ENCODE peak calls at places on chromosomes 1 and 21, in five cellular contexts. T is CD4-positive, CD25-positive, alpha-beta regulatory T cell; S is aorta; E is mucosa of descending colon; N is upper lobe of right lung. Z is an unnamed sample. For H3K36me3, the result is how much of the 10 kb centered on the place peaks cover.

GRCh38 chr1:44819594-44820327 is 11.4 kb downstream of the BTBD19 start:
- DNase-seq in T (peak), S (peak), E (peak), N (peak), Z (peak)

GRCh38 chr1:63189677-63190076 is 132.7 kb upstream of the FOXD3 start:
- DNase-seq in T (no peak), S (no peak), E (no peak), N (no peak), Z (no peak)

GRCh38 chr1:193121616-193122593 is at the start of gene CDC73:
- DNase-seq in T (peak), S (peak), E (peak), N (peak), Z (peak)

GRCh38 chr21:37139154-37139553 is 66.1 kb downstream of the TTC3 start:
- DNase-seq in T (no peak), S (no peak), E (no peak), N (no peak), Z (no peak)

GRCh38 chr1:228102791-228103620 is at the start of gene C1orf35:
- DNase-seq in T (peak), S (peak), E (peak), N (peak), Z (peak)

GRCh38 chr1:116769561-116769977 is 15.3 kb downstream of the CD2 start:
- DNase-seq in T (peak), S (no peak), E (no peak), N (no peak), Z (no peak)

GRCh38 chr1:19345391-19345790 is 33.3 kb downstream of the SLC66A1 start:
- DNase-seq in T (no peak), S (no peak), E (no peak), N (no peak), Z (no peak)

GRCh38 chr1:116019653-116020253 is 43.4 kb downstream of the SLC22A15 start:
- DNase-seq in T (no peak), S (no peak), E (no peak), N (no peak), Z (no peak)

GRCh38 chr1:8510041-8510823 is 192.3 kb downstream of the SLC45A1 start:
- DNase-seq in T (peak), S (no peak), E (no peak), N (no peak), Z (no peak)

GRCh38 chr1:205986848-205987247 is 16.3 kb downstream of the RAB7B start:
- DNase-seq in T (no peak), S (no peak), E (no peak), N (no peak), Z (no peak)

GRCh38 chr1:170680428-170680827 is 16.5 kb downstream of the PRRX1 start:
- DNase-seq in T (no peak), S (no peak), E (no peak), N (no peak), Z (no peak)

GRCh38 chr1:212561501-212561931 is 47.0 kb upstream of the ATF3 start:
- DNase-seq in T (no peak), S (peak), E (no peak), N (no peak), Z (no peak)

GRCh38 chr1:168112673-168113305 is 23.9 kb downstream of the GPR161 start:
- DNase-seq in T (peak), S (peak), E (no peak), N (no peak), Z (no peak)

GRCh38 chr1:39213511-39214002 is 9.1 kb downstream of the MACF1 start:
- DNase-seq in T (no peak), S (no peak), E (no peak), N (no peak), Z (no peak)

GRCh38 chr1:154550657-154551056 is 7.8 kb downstream of the UBE2Q1 start:
- DNase-seq in T (no peak), S (no peak), E (no peak), N (no peak), Z (no peak)

GRCh38 chr1:154553056-154553822 is 5.2 kb downstream of the UBE2Q1 start:
- DNase-seq in T (no peak), S (no peak), E (no peak), N (no peak), Z (no peak)

GRCh38 chr1:154550070-154550469 is 8.4 kb downstream of the UBE2Q1 start:
- DNase-seq in T (no peak), S (no peak), E (no peak), N (no peak), Z (no peak)

GRCh38 chr1:154551474-154551873 is 7.0 kb downstream of the UBE2Q1 start:
- DNase-seq in T (no peak), S (no peak), E (peak), N (no peak), Z (no peak)

DNA sequence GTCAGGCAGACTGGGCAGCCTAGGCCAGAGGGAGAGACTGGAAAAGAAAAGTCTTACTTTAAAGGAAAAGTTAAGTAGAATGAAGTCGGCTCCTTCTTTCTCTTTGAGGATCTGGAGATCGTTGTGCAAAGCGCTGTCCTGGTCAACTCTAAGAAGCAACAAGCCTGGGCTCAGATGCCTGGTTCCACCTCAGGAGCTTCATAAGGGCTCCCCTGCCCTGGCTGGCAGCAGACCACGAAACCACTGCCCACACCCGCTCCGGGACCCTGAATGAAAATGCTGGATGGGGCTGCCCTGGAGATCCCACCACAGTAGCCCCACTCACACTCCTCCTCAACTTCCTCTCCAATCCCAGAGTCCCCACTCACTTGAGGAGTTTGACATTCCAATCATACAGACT is 6.4 kb downstream of the UBE2Q1 start:
- DNase-seq in T (no peak), S (no peak), E (no peak), N (no peak), Z (no peak)
- H3K36me3 ChIP-seq in T (half or more), S (under half), E (under half), N (half or more), Z (half or more)

DNA sequence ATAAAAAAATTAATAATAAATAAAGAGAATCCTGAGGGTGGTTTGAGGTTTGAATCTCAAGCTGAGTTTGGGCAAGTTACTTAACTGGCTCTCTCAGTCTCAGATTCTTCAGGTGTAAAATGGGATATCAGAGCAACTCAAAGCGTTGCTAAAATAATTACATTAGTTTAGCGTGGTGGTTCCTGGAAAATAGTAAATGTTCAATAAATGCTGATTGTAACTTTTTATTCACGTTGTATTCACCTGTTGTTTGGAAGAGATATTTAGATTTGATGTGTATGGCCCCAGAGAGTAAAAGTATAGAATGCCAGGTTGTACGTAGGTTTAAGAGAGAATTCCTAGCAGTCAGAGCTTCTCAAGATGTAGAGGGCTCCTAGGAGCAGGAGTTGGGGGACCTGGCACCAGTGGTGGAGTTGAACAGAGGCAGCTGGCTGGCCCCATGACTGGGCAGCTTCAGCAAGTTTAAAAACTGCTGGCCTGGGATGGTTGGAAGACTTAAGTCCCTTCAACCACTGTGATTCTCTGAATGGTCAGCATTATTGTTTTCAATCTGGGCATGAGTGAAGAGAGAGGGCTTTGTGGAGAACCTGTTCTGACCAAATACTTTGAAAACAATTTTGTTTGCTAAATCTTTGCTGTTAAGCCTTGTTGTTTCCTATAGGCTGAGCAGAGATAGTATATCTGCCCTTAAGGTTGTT is 22.4 kb downstream of the PRCC start:
- DNase-seq in T (no peak), S (no peak), E (no peak), N (no peak), Z (no peak)
- H3K36me3 ChIP-seq in T (half or more), S (under half), E (under half), N (half or more), Z (half or more)

GRCh38 chr1:6471086-6471841 is 5.3 kb upstream of the TNFRSF25 start:
- DNase-seq in T (no peak), S (no peak), E (peak), N (no peak), Z (peak)
- H3K36me3 ChIP-seq in T (under half), S (under half), E (under half), N (under half), Z (under half)

GRCh38 chr1:156939786-156940334 is 19.4 kb downstream of the LRRC71 start:
- DNase-seq in T (no peak), S (no peak), E (no peak), N (no peak), Z (no peak)
- H3K36me3 ChIP-seq in T (half or more), S (under half), E (under half), N (half or more), Z (half or more)

DNA sequence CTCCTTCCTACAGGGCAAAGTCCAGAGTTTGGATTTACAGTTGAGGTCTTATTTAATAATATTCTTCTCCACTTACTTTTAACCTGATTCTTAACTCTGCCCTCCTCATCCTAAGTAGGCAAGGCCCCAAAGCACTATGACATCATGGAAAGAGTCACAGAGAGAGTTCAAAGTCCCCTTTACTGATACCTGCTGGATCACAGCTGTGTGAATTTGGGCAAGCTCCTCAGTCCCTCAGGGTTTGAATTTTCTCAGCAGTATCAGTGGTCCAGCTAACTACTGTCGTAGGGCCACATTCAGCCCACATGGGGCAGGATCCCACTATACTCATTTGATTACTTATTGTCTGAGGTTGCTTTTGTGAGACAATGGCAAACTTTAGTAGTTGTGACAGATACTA is 16.0 kb downstream of the TYW3 start:
- DNase-seq in T (no peak), S (no peak), E (no peak), N (no peak), Z (no peak)
- H3K36me3 ChIP-seq in T (half or more), S (under half), E (under half), N (half or more), Z (half or more)

DNA sequence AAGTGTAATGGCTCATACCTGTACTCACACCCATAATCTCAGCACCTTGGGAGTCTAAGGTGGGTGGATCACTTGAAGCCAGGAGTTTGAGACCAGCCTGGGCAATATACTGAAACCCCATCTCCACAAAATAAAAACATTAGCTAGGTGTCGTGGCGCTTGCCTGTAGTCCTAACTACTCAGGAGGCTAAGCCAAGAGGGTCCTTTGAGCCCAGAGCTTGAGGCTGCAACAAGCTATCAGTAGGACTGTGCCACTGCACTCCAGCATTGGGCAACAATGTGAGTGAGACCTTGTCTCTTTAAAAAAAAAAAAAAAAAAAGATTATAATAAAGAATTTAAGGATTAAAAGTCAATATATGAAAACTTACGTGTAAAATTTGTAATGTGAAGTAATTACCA is 11.7 kb downstream of the BPNT1 start:
- DNase-seq in T (no peak), S (no peak), E (no peak), N (no peak), Z (no peak)
- H3K36me3 ChIP-seq in T (under half), S (under half), E (under half), N (under half), Z (under half)

GRCh38 chr21:45524756-45525152 is 17.5 kb downstream of the SLC19A1 start:
- DNase-seq in T (no peak), S (no peak), E (peak), N (no peak), Z (peak)

GRCh38 chr21:45523411-45524101 is 18.7 kb downstream of the SLC19A1 start:
- DNase-seq in T (no peak), S (peak), E (peak), N (peak), Z (peak)

GRCh38 chr21:45522381-45522780 is 19.9 kb downstream of the SLC19A1 start:
- DNase-seq in T (no peak), S (no peak), E (no peak), N (peak), Z (no peak)

GRCh38 chr21:45521241-45521640 is 21.0 kb downstream of the SLC19A1 start:
- DNase-seq in T (no peak), S (no peak), E (no peak), N (no peak), Z (no peak)

DNA sequence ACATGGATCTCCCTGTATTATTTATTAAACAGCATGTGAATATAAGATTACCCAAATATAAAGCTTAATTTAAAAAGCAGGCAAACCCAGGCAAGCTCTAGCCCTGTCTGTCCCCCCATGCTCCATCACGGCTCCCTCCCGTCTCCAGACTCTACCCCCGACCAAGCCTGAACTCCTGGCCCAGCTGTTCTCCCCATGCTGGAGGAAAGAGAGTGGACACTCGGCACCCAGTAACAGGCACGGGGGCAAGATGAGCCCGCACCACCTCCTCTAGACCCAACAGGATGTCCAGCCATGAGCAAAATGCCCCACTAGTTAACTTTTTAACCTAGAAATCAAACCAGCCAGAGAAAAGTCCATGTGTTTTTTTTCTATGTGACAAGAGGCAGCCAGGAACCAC is 19.3 kb downstream of the SLC19A1 start:
- DNase-seq in T (no peak), S (peak), E (peak), N (peak), Z (no peak)
- H3K36me3 ChIP-seq in T (under half), S (under half), E (under half), N (under half), Z (under half)

GRCh38 chr1:26745191-26745590 is 42.6 kb upstream of the PIGV start:
- DNase-seq in T (no peak), S (no peak), E (no peak), N (no peak), Z (no peak)
- H3K36me3 ChIP-seq in T (under half), S (under half), E (under half), N (half or more), Z (half or more)

Z was measured in lower lobe of right lung.